ENCODE peak calls at places on chromosomes 3 and 15, in six cellular contexts. P is tibial nerve; M is stimulated activated CD8-positive, alpha-beta memory T cell treated with anti-CD3 and anti-CD28 coated beads, Interleukin-4, amount 100 ng/mL, for 24 hours; G is HFFc6; C is HL-60; R is Calu3. W is an unnamed sample.

GRCh38 chr3:142888099-142888483 is 792 bp downstream of the PCOLCE2 start:
- DNase-seq in P (no peak), R (peak), C (peak), M (no peak), G (no peak), W (no peak)

GRCh38 chr15:70023064-70023768 is 74.5 kb downstream of the TLE3 start:
- DNase-seq in C (peak), P (no peak), M (peak), G (peak), R (no peak), W (no peak)

GRCh38 chr3:8503871-8504610 is 2.4 kb downstream of the LMCD1 start:
- DNase-seq in M (no peak), C (no peak), R (no peak), G (no peak), P (no peak), W (no peak)

GRCh38 chr15:91186892-91187644 is 87.0 kb downstream of the SV2B start:
- DNase-seq in R (peak), P (no peak), M (no peak), G (no peak), C (peak), W (no peak)

GRCh38 chr15:76764004-76764403 is 141.1 kb downstream of the SCAPER start:
- DNase-seq in P (no peak), M (no peak), G (no peak), R (no peak), C (no peak), W (no peak)

GRCh38 chr3:150135321-150135721 is 164.6 kb upstream of the PFN2 start:
- DNase-seq in M (no peak), R (no peak), P (no peak), C (no peak), G (peak), W (no peak)

GRCh38 chr3:142863010-142863787 is 25.7 kb downstream of the PCOLCE2 start:
- DNase-seq in M (no peak), G (no peak), P (no peak), R (no peak), C (peak), W (no peak)

GRCh38 chr3:58564456-58565160 is 12.6 kb downstream of the FAM107A start:
- DNase-seq in G (peak), M (no peak), P (no peak), C (no peak), R (no peak), W (peak)

GRCh38 chr15:64013179-64014043 is 32.9 kb downstream of the DAPK2 start:
- DNase-seq in C (no peak), R (no peak), G (peak), M (no peak), P (no peak), W (peak)

GRCh38 chr15:39920510-39921273 is 626 bp upstream of the GPR176 start:
- DNase-seq in G (peak), C (peak), M (peak), R (peak), P (peak), W (peak)

GRCh38 chr3:139123377-139124095 is 78.8 kb upstream of the PRR23C start:
- DNase-seq in C (peak), P (no peak), M (no peak), R (no peak), G (no peak), W (peak)

GRCh38 chr3:85801955-85802354 is 843.2 kb downstream of the CADM2 start:
- DNase-seq in P (no peak), G (no peak), C (no peak), M (no peak), R (peak), W (no peak)

GRCh38 chr3:186024210-186024609 is 84.7 kb downstream of the ETV5 start:
- DNase-seq in C (no peak), P (no peak), M (no peak), R (no peak), G (no peak), W (no peak)

GRCh38 chr3:135172191-135172869 is 377.3 kb downstream of the EPHB1 start:
- DNase-seq in M (no peak), C (no peak), G (no peak), R (no peak), P (no peak), W (no peak)

W was measured in colonic mucosa.